ENCODE peak calls at places on chromosomes 16 and 17, in seven cellular contexts. A is aorta, V is fibroblast of lung, F is adipocyte, E is mucosa of descending colon, C is fibroblast of the aortic adventitia, S is OCI-LY7. J is an unnamed sample.
A peak's percentile ranks its signal among the peaks of the same experiment; 100 is the strongest.

GRCh38 chr16:49964316-49964715 is 60.7 kb upstream of the CNEP1R1 start:
- DNase-seq in F (no peak), E (no peak), C (no peak), V (no peak), A (no peak), S (no peak), J (no peak)

GRCh38 chr17:47698749-47699535 is 5.0 kb downstream of the TBKBP1 start:
- DNase-seq in A (peak; percentile 88), S (peak; percentile 66), C (peak; percentile 47), F (peak; percentile 74), E (peak; percentile 78), V (no peak), J (peak; percentile 65)

GRCh38 chr17:64992325-64992802 is 64.2 kb downstream of the GNA13 start:
- DNase-seq in E (no peak), V (peak; percentile 71), A (no peak), S (no peak), F (peak; percentile 47), C (peak; percentile 16), J (no peak)

GRCh38 chr16:11560701-11561439 is 25.8 kb downstream of the LITAF start:
- DNase-seq in C (no peak), E (no peak), A (peak; percentile 70), S (no peak), F (peak; percentile 40), V (no peak), J (peak; percentile 21)

GRCh38 chr16:84449156-84450140 is 55.0 kb downstream of the MEAK7 start:
- DNase-seq in C (no peak), V (no peak), F (no peak), A (peak; percentile 67), E (peak; percentile 82), S (no peak), J (no peak)

GRCh38 chr16:15897834-15898254 is 9.4 kb upstream of the CEP20 start:
- DNase-seq in F (peak; percentile 63), S (peak; percentile 51), V (peak; percentile 73), E (no peak), A (no peak), C (peak; percentile 29), J (no peak)

GRCh38 chr16:8937803-8938202 is 25.9 kb downstream of the USP7 start:
- DNase-seq in C (no peak), S (no peak), E (no peak), F (no peak), A (no peak), V (no peak), J (no peak)

GRCh38 chr16:72637306-72637705 is 410.6 kb downstream of the ZFHX3 start:
- DNase-seq in C (peak; percentile 85), F (peak; percentile 54), S (no peak), A (no peak), E (no peak), V (peak; percentile 74), J (peak; percentile 45)

GRCh38 chr17:48854774-48855476 is 24.1 kb downstream of the CALCOCO2 start:
- DNase-seq in C (no peak), F (no peak), V (no peak), S (no peak), A (no peak), E (no peak), J (no peak)

GRCh38 chr16:30805370-30806169 is 18.6 kb upstream of the ZNF629 start:
- DNase-seq in C (peak; percentile 80), S (no peak), F (peak; percentile 93), V (peak; percentile 80), A (peak; percentile 95), E (peak; percentile 91), J (peak; percentile 93)

GRCh38 chr16:732936-733335 is 6.0 kb downstream of the HAGHL start:
- DNase-seq in C (no peak), S (no peak), A (no peak), F (no peak), E (no peak), V (peak; percentile 32), J (no peak)

GRCh38 chr17:44112284-44113280 is 10.9 kb downstream of the HDAC5 start:
- DNase-seq in V (no peak), S (no peak), F (no peak), A (peak; percentile 82), C (no peak), E (no peak), J (no peak)

GRCh38 chr17:49409066-49409465 is 5.6 kb downstream of the PHB1 start:
- DNase-seq in F (no peak), A (peak; percentile 65), E (peak; percentile 81), S (no peak), C (no peak), V (no peak), J (no peak)

GRCh38 chr17:78737332-78737731 is 44.7 kb downstream of the CYTH1 start:
- DNase-seq in F (peak; percentile 82), C (peak; percentile 82), V (peak; percentile 76), E (no peak), A (no peak), S (no peak), J (peak; percentile 46)

GRCh38 chr17:78736526-78737079 is 45.5 kb downstream of the CYTH1 start:
- DNase-seq in C (peak; percentile 57), S (peak; percentile 91), E (peak; percentile 92), A (peak; percentile 87), V (no peak), F (no peak), J (peak; percentile 86)

GRCh38 chr17:78738245-78738644 is 43.8 kb downstream of the CYTH1 start:
- DNase-seq in S (peak; percentile 77), V (no peak), E (no peak), F (no peak), C (no peak), A (no peak), J (peak; percentile 49)

GRCh38 chr17:78734841-78735641 is 47.0 kb downstream of the CYTH1 start:
- DNase-seq in F (no peak), V (no peak), A (no peak), S (peak; percentile 68), E (peak; percentile 58), C (no peak), J (peak; percentile 65)

DNA sequence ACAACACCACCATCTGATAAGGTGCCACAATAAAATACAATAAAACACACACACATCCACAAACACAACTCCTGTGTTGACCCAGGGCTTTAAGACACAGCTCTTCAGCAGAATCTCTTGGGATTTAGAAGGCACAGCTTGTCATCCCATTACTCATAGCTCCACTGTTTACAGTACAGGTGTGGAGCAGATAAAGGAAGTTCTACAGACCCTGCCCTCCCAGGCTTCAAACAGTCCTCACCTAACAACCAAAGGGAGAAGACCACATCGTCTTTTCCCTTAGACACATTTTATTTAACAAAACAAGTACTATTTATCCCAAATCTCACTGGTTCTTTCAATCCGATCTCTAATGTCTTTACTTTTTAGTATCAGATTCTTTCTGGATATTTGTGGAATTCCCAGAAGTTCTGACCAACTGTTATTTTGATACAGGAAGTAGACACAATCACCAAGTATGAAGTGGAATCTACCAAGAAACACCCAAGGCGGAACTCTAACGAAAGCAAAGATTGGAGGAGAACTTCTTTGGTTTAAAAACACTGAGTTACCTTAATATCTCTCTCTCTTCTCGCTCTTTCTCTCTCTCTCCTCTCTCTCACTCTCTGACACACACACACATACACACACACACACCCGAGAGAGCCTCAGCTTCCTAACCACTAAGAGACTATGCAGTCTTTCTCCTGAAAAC is 46.1 kb downstream of the CYTH1 start:
- DNase-seq in V (peak; percentile 44), A (no peak), C (peak; percentile 65), S (peak; percentile 73), F (no peak), E (no peak), J (peak; percentile 82)
- H3K4me3 ChIP-seq in V (no peak overlapping the region), A (peak overlapping the region; percentile 66), C (peak overlapping the region; percentile 68), S (peak overlapping the region; percentile 82), F (peak overlapping the region; percentile 82), E (peak overlapping the region; percentile 52), J (peak overlapping the region; percentile 37)

DNA sequence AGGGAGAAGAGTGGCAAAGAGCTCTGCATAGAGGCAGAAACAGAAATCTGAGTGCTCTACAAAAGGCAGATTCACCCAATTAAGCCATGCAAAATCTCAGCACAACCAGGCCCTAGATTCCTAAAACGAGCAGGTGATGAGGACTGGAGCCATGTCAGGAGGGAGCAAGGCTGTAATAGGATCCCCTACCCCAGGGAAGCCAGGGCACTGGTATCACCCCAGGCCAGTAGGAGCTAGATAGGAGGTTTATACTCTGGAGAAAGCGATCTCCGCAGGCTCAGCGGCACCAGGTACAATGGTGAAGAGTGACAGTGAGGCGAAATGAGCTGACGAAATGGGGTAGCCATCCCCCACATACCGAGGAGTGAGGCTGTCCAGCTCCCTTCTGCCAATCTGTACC is 171.5 kb downstream of the PARN start:
- DNase-seq in E (no peak), A (no peak), V (no peak), F (no peak), C (no peak), S (no peak), J (no peak)
- H3K4me3 ChIP-seq in E (no peak overlapping the region), A (no peak overlapping the region), V (no peak overlapping the region), F (no peak overlapping the region), C (no peak overlapping the region), S (no peak overlapping the region), J (no peak overlapping the region)

GRCh38 chr17:13027246-13027645 is 9.4 kb upstream of the ELAC2 start:
- DNase-seq in E (no peak), A (no peak), S (no peak), V (peak; percentile 5), C (no peak), F (no peak), J (no peak)

GRCh38 chr17:13025687-13026086 is 7.9 kb upstream of the ELAC2 start:
- DNase-seq in A (no peak), E (no peak), V (no peak), S (no peak), F (no peak), C (no peak), J (no peak)

GRCh38 chr17:13025264-13025627 is 7.4 kb upstream of the ELAC2 start:
- DNase-seq in A (no peak), E (no peak), S (no peak), V (no peak), C (no peak), F (no peak), J (no peak)

GRCh38 chr17:13024033-13024432 is 6.2 kb upstream of the ELAC2 start:
- DNase-seq in A (no peak), S (no peak), C (no peak), V (no peak), F (no peak), E (no peak), J (no peak)

GRCh38 chr17:13024526-13025263 is 6.9 kb upstream of the ELAC2 start:
- DNase-seq in S (peak; percentile 68), A (peak; percentile 87), F (peak; percentile 78), E (peak; percentile 78), C (peak; percentile 63), V (peak; percentile 30), J (peak; percentile 82)
- H3K4me3 ChIP-seq in S (no peak overlapping the region), A (no peak overlapping the region), F (peak overlapping the region; percentile 59), E (no peak overlapping the region), C (peak overlapping the region; percentile 47), V (no peak overlapping the region), J (no peak overlapping the region)

DNA sequence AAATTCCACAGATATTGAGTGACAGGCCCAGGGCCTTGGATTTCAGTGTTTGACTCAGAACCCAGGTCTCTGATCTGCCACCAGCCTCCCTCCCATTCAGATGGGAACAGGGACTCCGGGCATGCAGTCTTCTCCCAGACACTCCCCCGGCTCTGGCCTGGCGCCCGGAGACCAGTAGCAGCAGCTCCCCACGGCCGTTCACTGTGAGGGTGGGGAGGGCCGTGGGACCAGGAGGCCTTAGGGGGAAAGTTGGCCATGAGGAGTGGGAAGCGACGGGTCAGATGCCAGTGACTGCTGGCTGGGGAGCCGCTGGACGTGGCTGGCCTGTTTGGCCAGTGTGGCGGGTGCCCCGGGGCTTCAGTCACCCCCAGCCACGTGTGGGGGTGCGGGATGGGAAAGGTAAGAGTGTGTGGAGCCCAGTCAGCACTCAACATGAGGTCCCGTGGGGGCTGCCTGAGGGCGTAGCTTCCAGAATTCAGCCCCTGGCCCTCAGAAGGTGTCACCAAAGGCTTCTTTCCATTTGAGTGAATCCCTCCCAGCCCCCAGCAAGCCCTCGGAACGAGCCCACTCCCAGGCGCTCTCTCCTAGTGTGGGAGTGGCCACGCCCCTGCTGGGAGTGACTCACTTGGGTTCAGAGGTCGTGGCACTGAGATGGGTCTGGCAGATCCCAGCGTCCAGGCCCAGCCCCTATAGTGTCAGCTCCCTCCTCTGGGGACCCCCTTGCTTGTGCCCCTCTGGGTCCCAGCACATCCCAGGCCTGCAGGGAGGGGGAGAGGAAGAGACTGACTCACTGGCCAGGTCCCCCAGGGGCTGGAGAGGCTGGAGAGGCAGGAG is 309.4 kb downstream of the SEC14L1 start:
- DNase-seq in A (peak; percentile 92), E (peak; percentile 78), F (peak; percentile 85), C (peak; percentile 53), V (peak; percentile 57), S (peak; percentile 58), J (peak; percentile 88)
- H3K4me3 ChIP-seq in A (no peak overlapping the region), E (no peak overlapping the region), F (peak overlapping the region; percentile 74), C (peak overlapping the region; percentile 61), V (peak overlapping the region; percentile 67), S (peak overlapping the region; percentile 76), J (peak overlapping the region; percentile 76)

J was measured in hepatocyte.